ENCODE peak calls at places on chromosomes 11 and 22, in eight cellular contexts. D is adrenal gland; O is fibroblast of lung; R is CD8-positive, alpha-beta T cell; L is cardiac muscle cell; Y is pancreas; S is WERI-Rb-1; Q is PC-3. V is an unnamed sample.

GRCh38 chr11:2770556-2771301 is 70.9 kb upstream of the KCNQ1OT1 start:
- DNase-seq in O (no peak), S (peak), R (no peak), Q (no peak), L (no peak), Y (no peak), D (no peak), V (no peak)

GRCh38 chr11:66880484-66881211 is 23.8 kb downstream of the LRFN4 start:
- DNase-seq in O (no peak), L (peak), D (peak), R (no peak), Q (peak), Y (no peak), S (no peak), V (no peak)

GRCh38 chr22:47547881-47548630 is 785.6 kb downstream of the TBC1D22A start:
- DNase-seq in L (no peak), Y (no peak), S (no peak), D (no peak), O (no peak), Q (no peak), R (no peak), V (no peak)

GRCh38 chr11:116580828-116581227 is 192.0 kb downstream of the BUD13 start:
- DNase-seq in S (peak), Q (no peak), L (peak), R (no peak), D (no peak), O (no peak), Y (no peak), V (no peak)

GRCh38 chr11:25615076-25615475 is 716.9 kb upstream of the ANO3 start:
- DNase-seq in L (no peak), D (no peak), R (no peak), S (no peak), O (no peak), Y (no peak), Q (no peak), V (no peak)

GRCh38 chr22:42820075-42820763 is 36.9 kb downstream of the ARFGAP3 start:
- DNase-seq in Y (no peak), Q (peak), R (no peak), D (no peak), L (peak), S (no peak), O (peak), V (peak)

GRCh38 chr11:63915961-63916836 is 765 bp downstream of the RCOR2 start:
- DNase-seq in L (peak), D (peak), Y (peak), R (no peak), S (peak), O (peak), Q (peak), V (no peak)

GRCh38 chr11:119115484-119116234 is 5.7 kb upstream of the HINFP start:
- DNase-seq in D (peak), L (no peak), S (no peak), R (no peak), Q (no peak), O (no peak), Y (no peak), V (no peak)

GRCh38 chr11:124071622-124071948 is 30.5 kb upstream of the OR10G7 start:
- DNase-seq in R (no peak), O (no peak), Q (no peak), D (no peak), Y (no peak), S (no peak), L (no peak), V (no peak)

GRCh38 chr11:35260342-35260985 is 121.5 kb downstream of the CD44 start:
- DNase-seq in L (no peak), S (no peak), Y (no peak), Q (peak), D (no peak), O (peak), R (no peak), V (peak)

GRCh38 chr11:122593473-122594420 is 61.8 kb upstream of the UBASH3B start:
- DNase-seq in O (no peak), R (no peak), L (no peak), Q (no peak), Y (no peak), S (no peak), D (no peak), V (no peak)

GRCh38 chr11:66878554-66878953 is 21.7 kb downstream of the LRFN4 start:
- DNase-seq in Y (no peak), Q (no peak), L (no peak), D (peak), S (no peak), O (peak), R (no peak), V (no peak)

GRCh38 chr22:43257549-43257948 is 70.6 kb upstream of the TTLL12 start:
- DNase-seq in Q (no peak), D (no peak), L (no peak), R (no peak), O (no peak), Y (no peak), S (no peak), V (no peak)

GRCh38 chr11:2663915-2664314 is 35.9 kb downstream of the KCNQ1OT1 start:
- DNase-seq in Y (no peak), D (peak), L (no peak), S (peak), O (no peak), R (no peak), Q (no peak), V (no peak)

DNA sequence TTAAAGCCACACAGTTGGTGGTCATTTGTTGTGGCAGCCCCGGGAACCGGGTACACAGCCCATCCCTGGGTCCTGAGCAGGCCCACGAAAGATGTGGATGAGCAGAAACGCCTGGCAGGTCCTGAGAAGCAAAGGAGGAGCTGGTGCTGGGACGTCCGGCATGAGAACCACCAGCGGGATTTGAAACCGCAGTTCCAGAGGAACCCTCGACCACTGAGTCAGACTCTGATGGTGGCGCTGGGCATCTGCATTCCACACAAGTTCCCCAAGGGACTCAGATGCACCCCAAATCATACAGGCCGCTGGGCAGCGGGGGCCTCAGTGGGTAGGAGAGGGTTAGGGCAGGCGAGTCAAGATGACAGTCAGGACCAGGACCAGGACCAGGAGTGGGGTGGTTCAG is 363.0 kb downstream of the SHANK2 start:
- DNase-seq in D (no peak), O (no peak), S (no peak), Y (no peak), Q (no peak), L (no peak), R (no peak), V (no peak)
- TF ChIP-seq CTCF in D (no peak), O (no peak), S (no peak), Y (no peak), Q (no peak), L (no peak), R (no peak), V (no peak)

GRCh38 chr11:134393638-134394037 is 18.4 kb downstream of the B3GAT1 start:
- DNase-seq in Q (peak), O (no peak), D (no peak), S (peak), Y (no peak), R (no peak), L (peak), V (no peak)
- TF ChIP-seq CTCF in Q (peak), O (no peak), D (no peak), S (peak), Y (no peak), R (no peak), L (peak), V (no peak)

GRCh38 chr22:20028855-20029549 is 8.1 kb downstream of the TANGO2 start:
- DNase-seq in O (no peak), R (no peak), Q (no peak), S (no peak), D (no peak), Y (no peak), L (no peak), V (no peak)

GRCh38 chr22:20026996-20027601 is 6.2 kb downstream of the TANGO2 start:
- DNase-seq in S (no peak), Q (no peak), O (no peak), Y (no peak), D (no peak), R (no peak), L (no peak), V (no peak)

GRCh38 chr22:20029550-20030225 is 8.8 kb downstream of the TANGO2 start:
- DNase-seq in R (no peak), Y (no peak), S (no peak), D (no peak), L (no peak), O (no peak), Q (no peak), V (no peak)

GRCh38 chr22:20026204-20026908 is 5.4 kb downstream of the TANGO2 start:
- DNase-seq in L (no peak), Y (no peak), O (no peak), Q (no peak), R (no peak), D (no peak), S (no peak), V (no peak)

DNA sequence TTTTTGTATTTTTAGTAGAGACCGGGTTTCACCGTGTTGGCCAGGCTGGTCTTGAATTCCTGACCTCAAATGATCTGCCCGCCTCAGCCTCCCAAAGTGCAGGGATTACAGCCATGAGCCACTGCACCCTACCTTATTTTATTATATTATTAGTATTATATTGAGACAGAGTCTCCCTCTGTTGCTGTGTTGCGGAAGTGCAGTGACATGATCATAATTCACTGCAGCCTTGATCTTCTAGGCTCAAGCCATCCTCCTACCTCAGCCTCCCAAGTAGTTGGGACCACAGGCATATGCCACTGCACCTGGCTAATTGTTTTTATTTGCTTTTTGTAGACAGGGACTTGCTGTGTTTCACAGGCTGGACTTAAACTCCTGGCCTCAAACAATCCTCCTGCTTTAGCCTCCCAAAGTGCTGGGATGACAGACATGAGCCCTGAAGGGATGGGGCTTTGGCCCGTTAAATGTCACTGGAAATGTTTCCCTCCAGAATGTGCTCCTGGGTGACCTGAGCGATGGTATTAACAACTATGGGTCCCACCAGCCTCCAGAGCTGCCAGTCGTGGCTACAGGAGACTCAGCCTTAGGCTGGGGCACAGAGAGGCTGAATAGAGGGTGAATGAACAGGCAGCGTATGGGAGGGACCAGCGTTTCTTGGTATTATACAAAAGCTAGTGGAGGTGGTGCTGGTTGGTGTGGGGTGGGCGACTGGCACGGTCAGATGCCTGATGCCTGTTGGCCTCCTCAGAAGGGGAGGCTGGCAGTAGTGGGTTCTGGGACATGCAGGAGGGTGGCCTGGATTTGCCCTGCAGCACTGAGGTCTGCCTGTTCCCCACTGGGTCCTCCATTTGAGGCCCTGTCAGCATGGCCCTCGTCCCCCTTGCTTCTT is 7.3 kb downstream of the TANGO2 start:
- DNase-seq in R (no peak), Q (peak), O (peak), Y (no peak), S (no peak), L (no peak), D (no peak), V (peak)
- TF ChIP-seq CTCF in R (no peak), Q (peak), O (peak), Y (no peak), S (peak), L (peak), D (no peak), V (peak)

DNA sequence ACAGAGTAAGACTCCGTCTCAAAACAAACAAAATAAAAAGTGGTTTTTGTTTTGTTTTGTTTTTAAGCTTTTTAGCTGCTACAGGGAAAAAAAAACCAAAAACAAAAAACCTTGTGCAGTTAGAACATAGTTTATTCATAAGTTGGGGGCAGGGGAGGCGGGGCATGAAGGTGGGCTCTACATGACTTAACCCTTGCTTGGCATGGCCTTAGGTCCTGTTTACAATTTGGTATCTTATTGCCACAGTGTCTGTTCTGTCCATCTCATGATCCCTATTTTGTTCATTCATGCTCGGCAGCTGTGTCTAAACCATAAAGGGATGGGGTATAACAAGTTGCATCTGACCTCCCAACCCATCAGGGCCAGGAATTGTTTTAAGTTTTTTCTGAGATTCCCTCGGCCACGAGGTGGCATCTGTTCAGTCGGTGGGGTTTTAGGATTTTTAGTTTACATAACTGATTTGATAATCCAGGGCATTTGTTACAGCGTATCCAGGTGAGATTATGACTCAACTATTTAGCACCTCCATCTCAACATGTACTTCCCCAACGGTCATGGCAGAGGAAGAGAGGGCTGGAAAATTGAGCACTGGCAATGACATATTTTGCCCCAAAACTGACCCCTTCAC is 6.9 kb downstream of the AP5B1 start:
- DNase-seq in S (no peak), D (no peak), R (no peak), O (no peak), L (no peak), Q (no peak), Y (no peak), V (no peak)
- TF ChIP-seq CTCF in S (no peak), D (no peak), R (no peak), O (no peak), L (peak), Q (no peak), Y (no peak), V (peak)

DNA sequence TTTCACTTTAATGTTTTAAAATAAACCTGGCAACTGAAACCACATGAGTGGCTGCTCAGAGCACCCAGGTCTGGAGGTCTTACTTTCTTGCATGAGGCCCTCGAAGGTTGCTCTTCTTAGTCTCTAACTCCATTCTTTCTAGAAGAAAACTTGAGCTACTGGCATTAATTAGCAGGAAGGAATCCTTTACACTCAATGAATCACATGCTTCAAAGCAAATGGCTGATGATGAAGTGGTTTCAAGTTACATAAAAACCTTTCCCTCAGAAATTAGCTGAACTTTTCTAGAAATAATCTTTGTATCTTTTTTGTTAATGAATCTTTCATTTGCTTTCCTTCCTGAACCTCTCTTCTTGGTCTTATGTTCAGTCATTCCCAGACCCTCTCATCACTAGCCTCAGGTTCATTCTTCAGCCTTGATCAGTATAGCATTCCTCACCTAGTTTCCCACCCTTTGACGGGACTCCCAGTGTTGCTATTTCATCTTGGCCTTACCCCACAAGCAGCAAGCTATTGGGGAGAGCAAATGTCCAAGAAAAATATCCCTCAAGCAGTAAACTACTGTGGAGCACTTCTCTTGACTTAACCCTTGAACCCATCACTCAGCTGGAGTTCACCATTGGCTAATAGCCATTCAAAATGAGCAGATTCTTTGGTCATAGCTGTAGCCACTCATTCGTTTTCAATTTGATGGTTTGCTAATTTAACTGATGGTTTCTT is 75.1 kb downstream of the INSC start:
- DNase-seq in Q (no peak), S (no peak), R (no peak), L (no peak), O (peak), D (no peak), Y (no peak), V (no peak)
- TF ChIP-seq CTCF in Q (no peak), S (no peak), R (no peak), L (no peak), O (no peak), D (no peak), Y (no peak), V (no peak)

DNA sequence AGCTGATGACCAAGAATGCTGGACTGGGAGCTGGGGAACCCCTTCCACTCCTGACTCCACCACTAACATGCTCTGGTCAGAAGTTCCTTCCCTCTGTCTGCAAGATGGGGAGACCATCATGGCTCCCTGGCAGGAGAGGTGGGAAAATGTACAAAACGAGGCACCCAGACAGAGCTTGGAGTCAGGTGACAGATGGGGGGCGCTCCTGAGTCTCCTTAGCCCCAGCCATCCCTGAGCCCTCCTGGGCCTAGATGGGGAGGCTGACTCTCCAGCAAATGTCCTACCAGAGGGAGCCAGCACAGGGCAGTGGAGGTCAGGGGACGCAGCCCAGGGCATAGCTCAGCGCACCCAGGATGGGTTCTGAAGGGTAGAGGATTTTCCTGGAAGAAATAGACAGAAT is 20.0 kb downstream of the KCNJ4 start:
- DNase-seq in O (no peak), S (no peak), Q (no peak), R (no peak), Y (no peak), L (no peak), D (no peak), V (no peak)
- TF ChIP-seq CTCF in O (no peak), S (peak), Q (peak), R (no peak), Y (no peak), L (no peak), D (no peak), V (peak)

V was measured in HFFc6.